ENCODE peak calls at places on chromosomes 12 and 14, in seven cellular contexts. W is CD8-positive, alpha-beta memory T cell; X is B cell; I is CD8-positive, alpha-beta T cell; E is A172; Y is neuronal stem cell; M is AG10803. C is an unnamed sample.

GRCh38 chr12:6554990-6555691 is 701 bp downstream of the IFFO1 start:
- DNase-seq in W (no peak), X (no peak), I (no peak), E (no peak), Y (no peak), M (no peak), C (no peak)

GRCh38 chr14:105930572-105930971 is 404.2 kb downstream of the TMEM121 start:
- DNase-seq in W (no peak), X (no peak), I (no peak), E (no peak), Y (no peak), M (no peak), C (no peak)

GRCh38 chr12:62779488-62779887 is 155.5 kb downstream of the PPM1H start:
- DNase-seq in W (no peak), X (no peak), I (no peak), E (no peak), Y (no peak), M (no peak), C (no peak)

GRCh38 chr14:34872822-34873590 is 2.2 kb downstream of the BAZ1A start:
- DNase-seq in W (no peak), X (no peak), I (peak; percentile 8), E (peak; percentile 6), Y (peak; percentile 2), M (peak; percentile 55), C (no peak)

GRCh38 chr12:29451886-29452285 is 45.6 kb downstream of the OVCH1 start:
- DNase-seq in W (no peak), X (no peak), I (no peak), E (no peak), Y (no peak), M (no peak), C (no peak)

GRCh38 chr12:42180990-42181611 is 36.4 kb upstream of the GXYLT1 start:
- DNase-seq in W (no peak), X (no peak), I (no peak), E (no peak), Y (no peak), M (peak; percentile 34), C (no peak)

GRCh38 chr12:131893605-131894312 is 663 bp upstream of the ULK1 start:
- DNase-seq in W (no peak), X (no peak), I (no peak), E (no peak), Y (no peak), M (no peak), C (no peak)

GRCh38 chr12:57180321-57180989 is 33.0 kb upstream of the LRP1-AS start:
- DNase-seq in W (no peak), X (no peak), I (no peak), E (no peak), Y (no peak), M (no peak), C (no peak)

GRCh38 chr12:39071611-39072010 is 166.2 kb upstream of the CPNE8 start:
- DNase-seq in W (no peak), X (no peak), I (no peak), E (no peak), Y (no peak), M (no peak), C (no peak)

GRCh38 chr12:63450821-63451220 is 217.5 kb downstream of the DPY19L2 start:
- DNase-seq in W (no peak), X (no peak), I (no peak), E (no peak), Y (no peak), M (no peak), C (no peak)

GRCh38 chr14:34372766-34373165 is 89.3 kb downstream of the SPTSSA start:
- DNase-seq in W (no peak), X (no peak), I (no peak), E (no peak), Y (no peak), M (no peak), C (no peak)

GRCh38 chr14:95196268-95196667 is 38.9 kb upstream of the DICER1 start:
- DNase-seq in W (no peak), X (no peak), I (no peak), E (no peak), Y (no peak), M (no peak), C (no peak)

GRCh38 chr12:99453831-99454538 is 193.6 kb upstream of the GARIN6 start:
- DNase-seq in W (no peak), X (no peak), I (no peak), E (no peak), Y (no peak), M (peak; percentile 11), C (no peak)

GRCh38 chr12:39805651-39806050 is 186.0 kb upstream of the ABCD2 start:
- DNase-seq in W (no peak), X (no peak), I (no peak), E (no peak), Y (no peak), M (no peak), C (peak; percentile 12)

GRCh38 chr12:56082967-56083366 is 3.0 kb downstream of the ERBB3 start:
- DNase-seq in W (no peak), X (no peak), I (no peak), E (no peak), Y (no peak), M (no peak), C (no peak)

GRCh38 chr14:60658116-60658515 is 8.8 kb upstream of the SIX1 start:
- DNase-seq in W (no peak), X (no peak), I (no peak), E (no peak), Y (no peak), M (no peak), C (no peak)

C was measured in DMS153.